ENCODE peak calls at places on chromosome 7, in ten cellular contexts. V is fibroblast of mammary gland, Z is transverse colon, N is AG04450, E is H1, O is neural crest cell, X is astrocyte of the spinal cord, P is kidney epithelial cell, I is activated B cell treated with CpG ODN at 0.5 μM for 24 hours, L is testis. A is an unnamed sample.

GRCh38 chr7:113083132-113083833 is 3.3 kb downstream of the GPR85 start:
- DNase-seq in E (no peak), P (no peak), L (no peak), O (no peak), N (no peak), I (no peak), Z (no peak), X (no peak), V (no peak), A (no peak)

GRCh38 chr7:822692-823276 is 9.5 kb upstream of the SUN1 start:
- DNase-seq in L (no peak), P (no peak), E (peak), V (no peak), O (no peak), Z (no peak), N (no peak), I (no peak), X (no peak), A (no peak)

GRCh38 chr7:26178272-26178960 is 22.1 kb downstream of the HNRNPA2B1 start:
- DNase-seq in X (no peak), O (no peak), E (no peak), L (no peak), I (no peak), P (no peak), V (no peak), Z (no peak), N (no peak), A (no peak)

GRCh38 chr7:78080241-78080640 is 281.7 kb downstream of the PHTF2 start:
- DNase-seq in P (no peak), Z (no peak), I (no peak), V (no peak), X (no peak), E (no peak), L (no peak), N (no peak), O (no peak), A (no peak)

GRCh38 chr7:110868458-110868857 is 222.5 kb upstream of the LRRN3 start:
- DNase-seq in E (no peak), X (peak), V (no peak), N (no peak), Z (no peak), O (no peak), L (no peak), P (no peak), I (no peak), A (no peak)

GRCh38 chr7:156533964-156534363 is 106.6 kb upstream of the RNF32 start:
- DNase-seq in X (no peak), N (no peak), P (no peak), I (no peak), Z (no peak), L (no peak), O (no peak), E (peak), V (no peak), A (no peak)

GRCh38 chr7:126185959-126186580 is 1066.7 kb downstream of the GRM8 start:
- DNase-seq in V (no peak), P (no peak), E (peak), X (peak), N (no peak), L (no peak), Z (no peak), O (peak), I (no peak), A (no peak)

GRCh38 chr7:47380325-47381131 is 201.4 kb downstream of the TNS3 start:
- DNase-seq in L (no peak), E (peak), P (no peak), V (no peak), I (no peak), Z (peak), X (peak), N (peak), O (no peak), A (no peak)

GRCh38 chr7:26657139-26657753 is 207.1 kb downstream of the SKAP2 start:
- DNase-seq in I (no peak), O (no peak), V (no peak), N (no peak), Z (no peak), E (no peak), L (no peak), X (no peak), P (no peak), A (no peak)

GRCh38 chr7:30548762-30549344 is 44.2 kb upstream of the GGCT start:
- DNase-seq in E (peak), V (peak), N (peak), X (peak), Z (peak), O (peak), I (no peak), P (no peak), L (peak), A (no peak)

GRCh38 chr7:1571261-1571650 is 1.4 kb upstream of the PSMG3 start:
- DNase-seq in O (no peak), I (no peak), X (peak), Z (no peak), N (no peak), L (no peak), E (no peak), V (peak), P (no peak), A (no peak)

GRCh38 chr7:135729230-135729629 is 1.2 kb upstream of the SLC13A4 start:
- DNase-seq in N (no peak), P (no peak), Z (no peak), E (no peak), I (no peak), X (no peak), O (no peak), V (peak), L (no peak), A (no peak)

GRCh38 chr7:123594813-123595241 is 6.8 kb upstream of the ASB15 start:
- DNase-seq in Z (peak), E (peak), P (no peak), L (no peak), N (no peak), I (no peak), X (peak), O (peak), V (no peak), A (no peak)

GRCh38 chr7:157543791-157544190 is 207.0 kb downstream of the DNAJB6 start:
- DNase-seq in N (no peak), L (no peak), Z (no peak), P (no peak), I (no peak), O (no peak), E (no peak), X (no peak), V (no peak), A (no peak)

GRCh38 chr7:112290065-112290464 is 83.6 kb downstream of the ZNF277 start:
- DNase-seq in O (no peak), E (no peak), X (peak), I (no peak), V (peak), Z (no peak), N (no peak), P (peak), L (no peak), A (no peak)

GRCh38 chr7:132112632-132113031 is 463.6 kb downstream of the PLXNA4 start:
- DNase-seq in V (no peak), Z (no peak), O (no peak), P (no peak), N (no peak), X (no peak), E (no peak), L (no peak), I (no peak), A (no peak)

GRCh38 chr7:11474902-11475585 is 357.0 kb downstream of the THSD7A start:
- DNase-seq in E (no peak), I (no peak), N (no peak), O (no peak), Z (no peak), X (no peak), L (no peak), V (no peak), P (no peak), A (no peak)
- TF ChIP-seq CTCF in E (no peak), I (no peak), N (no peak), O (no peak), Z (no peak), X (peak), L (no peak), V (no peak), P (no peak), A (no peak)

GRCh38 chr7:34596887-34597286 is 61.1 kb upstream of the NPSR1 start:
- DNase-seq in O (no peak), X (no peak), N (no peak), Z (no peak), E (no peak), L (peak), P (no peak), V (no peak), I (no peak), A (no peak)
- TF ChIP-seq CTCF in O (peak), X (peak), N (no peak), Z (peak), E (no peak), L (no peak), P (peak), V (peak), I (no peak), A (peak)

GRCh38 chr7:81501220-81501619 is 268.6 kb downstream of the HGF start:
- DNase-seq in P (no peak), L (no peak), O (no peak), N (peak), I (no peak), V (peak), X (peak), Z (no peak), E (no peak), A (no peak)
- TF ChIP-seq CTCF in P (peak), L (no peak), O (no peak), N (peak), I (no peak), V (peak), X (peak), Z (no peak), E (no peak), A (peak)

GRCh38 chr7:15016315-15016667 is 113.7 kb upstream of the DGKB start:
- DNase-seq in O (no peak), L (no peak), V (no peak), Z (no peak), P (no peak), X (no peak), E (no peak), N (no peak), I (no peak), A (no peak)
- TF ChIP-seq CTCF in O (peak), L (no peak), V (no peak), Z (no peak), P (no peak), X (no peak), E (no peak), N (no peak), I (no peak), A (no peak)

GRCh38 chr7:41693150-41693997 is 9.5 kb downstream of the INHBA start:
- DNase-seq in L (no peak), P (no peak), V (peak), Z (no peak), X (no peak), I (no peak), N (no peak), E (no peak), O (no peak), A (no peak)
- TF ChIP-seq CTCF in L (no peak), P (peak), V (peak), Z (no peak), X (peak), I (no peak), N (peak), E (peak), O (peak), A (no peak)

GRCh38 chr7:14717711-14718304 is 184.7 kb downstream of the DGKB start:
- DNase-seq in I (no peak), P (no peak), L (no peak), V (peak), N (no peak), E (no peak), X (peak), Z (no peak), O (no peak), A (no peak)
- TF ChIP-seq CTCF in I (no peak), P (peak), L (no peak), V (peak), N (peak), E (no peak), X (peak), Z (peak), O (peak), A (no peak)

GRCh38 chr7:105932835-105933477 is 30.1 kb upstream of the CDHR3 start:
- DNase-seq in E (no peak), V (peak), L (no peak), Z (peak), O (no peak), P (no peak), I (no peak), N (peak), X (peak), A (no peak)

GRCh38 chr7:105935250-105935649 is 27.8 kb upstream of the CDHR3 start:
- DNase-seq in X (no peak), P (no peak), E (no peak), Z (no peak), V (no peak), L (no peak), O (no peak), I (no peak), N (no peak), A (no peak)

GRCh38 chr7:105937411-105937810 is 25.7 kb upstream of the CDHR3 start:
- DNase-seq in Z (no peak), O (no peak), N (no peak), L (no peak), I (no peak), E (no peak), P (no peak), X (no peak), V (no peak), A (no peak)

GRCh38 chr7:105931179-105931578 is 31.9 kb upstream of the CDHR3 start:
- DNase-seq in V (no peak), I (no peak), Z (no peak), L (no peak), E (no peak), P (no peak), O (no peak), X (no peak), N (no peak), A (no peak)

DNA sequence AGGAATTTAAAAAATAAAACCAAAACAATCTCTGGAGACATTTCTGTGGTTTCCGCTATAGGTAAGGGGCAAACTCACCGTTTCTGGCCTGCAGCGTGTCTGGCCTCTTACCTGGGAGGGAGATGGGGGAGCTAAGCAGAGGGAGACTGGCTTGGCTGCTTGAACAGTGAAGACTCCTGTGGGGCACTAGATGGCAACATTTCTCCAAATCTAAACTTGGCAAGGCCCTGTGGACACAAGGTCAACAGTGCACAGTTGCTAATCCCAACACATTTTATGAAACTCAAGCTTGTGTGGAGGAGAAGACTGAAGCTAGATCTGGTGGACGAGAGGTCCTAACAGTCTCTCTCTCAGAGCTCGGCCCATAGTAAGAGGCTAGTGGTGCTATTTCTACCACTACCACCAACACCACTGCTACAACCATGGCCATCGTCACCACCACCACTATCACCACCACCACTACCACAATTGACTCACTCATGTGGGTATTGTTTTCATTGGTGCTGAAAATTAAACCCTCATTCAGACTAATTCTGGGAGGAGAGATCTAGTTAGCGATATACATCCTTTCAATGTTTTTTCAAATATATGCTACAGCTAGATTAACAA is 28.4 kb upstream of the CDHR3 start:
- DNase-seq in V (peak), X (peak), Z (no peak), L (peak), P (no peak), O (no peak), N (no peak), I (no peak), E (no peak), A (no peak)
- TF ChIP-seq CTCF in V (peak), X (peak), Z (peak), L (peak), P (peak), O (no peak), N (peak), I (no peak), E (peak), A (peak)

DNA sequence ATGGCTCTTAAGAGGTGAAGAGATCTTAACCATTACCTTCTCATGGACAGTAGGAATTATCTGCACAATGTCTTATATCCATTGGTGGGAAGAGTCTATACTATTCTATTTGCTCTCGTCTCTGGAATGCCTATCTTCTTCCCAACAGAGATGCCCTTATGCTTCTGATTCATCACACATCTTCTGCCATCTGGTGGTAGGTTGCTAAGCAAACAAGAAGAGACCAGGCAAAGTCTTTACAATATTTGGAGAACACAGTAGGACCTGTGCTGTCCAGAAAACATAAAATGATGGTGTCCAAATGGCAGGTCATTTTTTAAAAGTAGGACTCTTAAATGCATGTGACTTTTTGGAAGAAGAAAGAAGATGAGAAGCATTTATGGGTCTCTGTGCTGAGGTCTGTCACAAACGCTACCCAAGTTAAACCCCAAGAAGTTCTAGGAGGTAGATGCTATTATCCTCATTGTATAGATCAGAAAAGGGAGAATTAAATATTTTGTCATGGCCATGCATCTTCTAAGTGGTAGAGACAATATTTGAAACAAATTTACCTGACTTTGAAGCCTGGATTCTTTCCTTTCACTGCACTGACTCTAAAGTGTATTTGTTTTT is 67.8 kb upstream of the NXPH1 start:
- DNase-seq in E (no peak), X (no peak), I (no peak), O (no peak), L (no peak), Z (no peak), P (no peak), V (no peak), N (no peak), A (no peak)
- TF ChIP-seq CTCF in E (no peak), X (peak), I (no peak), O (peak), L (no peak), Z (no peak), P (peak), V (peak), N (no peak), A (peak)

DNA sequence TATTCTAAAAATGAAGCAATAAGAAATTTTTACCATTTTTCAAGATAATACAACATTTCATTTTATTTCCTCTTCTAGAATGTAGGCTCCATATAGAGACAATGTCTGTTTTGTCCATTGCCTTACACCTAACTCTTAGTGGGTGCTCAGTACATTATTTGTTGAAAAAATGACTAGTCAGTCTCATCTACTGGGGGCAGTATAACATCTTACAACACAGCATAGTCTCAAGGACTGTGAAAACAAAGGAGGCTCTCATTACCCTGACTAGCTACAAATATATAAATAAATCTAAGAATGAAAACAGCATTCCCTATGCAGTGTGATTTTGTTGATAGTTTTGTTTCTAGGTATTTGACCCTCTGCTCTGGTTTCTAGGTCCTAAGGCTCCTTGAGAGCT is 11.6 kb downstream of the CRPPA start:
- DNase-seq in V (no peak), O (no peak), I (no peak), N (no peak), Z (no peak), P (no peak), X (no peak), L (no peak), E (no peak), A (no peak)
- TF ChIP-seq CTCF in V (no peak), O (peak), I (no peak), N (no peak), Z (no peak), P (no peak), X (peak), L (no peak), E (no peak), A (no peak)

GRCh38 chr7:81399461-81399860 is 370.4 kb downstream of the HGF start:
- DNase-seq in O (no peak), P (no peak), L (no peak), N (no peak), V (no peak), Z (no peak), X (no peak), I (no peak), E (no peak), A (no peak)
- TF ChIP-seq CTCF in O (no peak), P (no peak), L (no peak), N (no peak), V (no peak), Z (no peak), X (no peak), I (no peak), E (no peak), A (no peak)

A was measured in GM06990.